ENCODE peak calls at places on chromosomes 7 and 10, in six cellular contexts. J, P, Y, K, S and D are unnamed samples.

GRCh38 chr10:95655571-95656290 is 780 bp downstream of the ALDH18A1 start:
- DNase-seq in J (no peak), P (no peak), Y (peak; percentile 5), K (no peak), S (peak; percentile 17), D (no peak)

GRCh38 chr7:101432316-101432715 is 69.6 kb downstream of the COL26A1 start:
- DNase-seq in J (no peak), P (no peak), Y (no peak), K (no peak), S (no peak), D (no peak)

GRCh38 chr10:31586708-31587107 is 267.7 kb downstream of the ZEB1 start:
- DNase-seq in J (peak; percentile 53), P (no peak), Y (peak; percentile 52), K (peak; percentile 70), S (no peak), D (peak; percentile 31)

GRCh38 chr7:55056577-55057480 is 38.0 kb downstream of the EGFR start:
- DNase-seq in J (no peak), P (no peak), Y (no peak), K (no peak), S (no peak), D (no peak)

GRCh38 chr7:39686261-39686924 is 63.0 kb downstream of the RALA start:
- DNase-seq in J (no peak), P (no peak), Y (no peak), K (no peak), S (no peak), D (no peak)

GRCh38 chr7:131105294-131105802 is 222.3 kb upstream of the MKLN1 start:
- DNase-seq in J (peak; percentile 45), P (no peak), Y (no peak), K (peak; percentile 77), S (no peak), D (no peak)

GRCh38 chr10:85420501-85421191 is 945.9 kb downstream of the GRID1 start:
- DNase-seq in J (no peak), P (no peak), Y (no peak), K (no peak), S (no peak), D (no peak)

GRCh38 chr7:142375710-142376313 is 118.0 kb upstream of the PRSS58 start:
- DNase-seq in J (no peak), P (no peak), Y (no peak), K (no peak), S (no peak), D (no peak)

GRCh38 chr10:86312701-86313270 is 53.8 kb downstream of the GRID1 start:
- DNase-seq in J (no peak), P (no peak), Y (no peak), K (peak; percentile 30), S (no peak), D (no peak)

GRCh38 chr10:7258948-7259523 is 151.8 kb downstream of the SFMBT2 start:
- DNase-seq in J (no peak), P (no peak), Y (no peak), K (no peak), S (peak; percentile 41), D (no peak)

GRCh38 chr10:88792656-88793055 is 9.9 kb upstream of the LIPM start:
- DNase-seq in J (peak; percentile 52), P (no peak), Y (peak; percentile 13), K (no peak), S (no peak), D (peak; percentile 21)

GRCh38 chr7:4684826-4685225 is 2.7 kb downstream of the FOXK1 start:
- DNase-seq in J (no peak), P (no peak), Y (no peak), K (no peak), S (no peak), D (no peak)

GRCh38 chr7:89103564-89103963 is 308.0 kb upstream of the TEX47 start:
- DNase-seq in J (no peak), P (no peak), Y (no peak), K (no peak), S (no peak), D (no peak)